ENCODE peak calls at places on chromosome 1, in nine cellular contexts. P is Right ventricle myocardium superior; K is HEK293T; J is AG08395; W is posterior cingulate gyrus; L is activated CD4-positive, alpha-beta T cell treated with anti-CD3 and anti-CD28 coated beads for 48 hours; M is EH; T is psoas muscle; H is astrocyte of the spinal cord. Q is an unnamed sample.

GRCh38 chr1:99784143-99784542 is 17.7 kb upstream of the FRRS1 start:
- DNase-seq in P (no peak), K (no peak), J (no peak), W (no peak), L (no peak), M (no peak), T (no peak), H (no peak), Q (no peak)

GRCh38 chr1:41661428-41662060 is 177.1 kb upstream of the EDN2 start:
- DNase-seq in P (peak; percentile 54), K (peak; percentile 28), J (no peak), W (no peak), L (peak; percentile 43), M (no peak), T (peak; percentile 31), H (no peak), Q (peak; percentile 81)

GRCh38 chr1:77234096-77234495 is 14.9 kb upstream of the PIGK start:
- DNase-seq in P (no peak), K (no peak), J (no peak), W (no peak), L (no peak), M (no peak), T (no peak), H (no peak), Q (no peak)

GRCh38 chr1:85200870-85201339 is at the start of gene SYDE2:
- DNase-seq in P (peak; percentile 82), K (peak; percentile 91), J (peak; percentile 80), W (peak; percentile 37), L (peak; percentile 75), M (peak; percentile 81), T (peak; percentile 78), H (peak; percentile 58), Q (peak; percentile 94)

GRCh38 chr1:180594723-180595122 is 36.0 kb downstream of the OVAAL start:
- DNase-seq in P (no peak), K (no peak), J (peak; percentile 18), W (no peak), L (no peak), M (no peak), T (no peak), H (no peak), Q (no peak)

GRCh38 chr1:16922885-16923431 is 1.2 kb downstream of the CROCC start:
- DNase-seq in P (no peak), K (no peak), J (no peak), W (peak; percentile 32), L (no peak), M (no peak), T (peak; percentile 10), H (no peak), Q (peak; percentile 73)

GRCh38 chr1:178399177-178399728 is 97.5 kb downstream of the CLEC20A start:
- DNase-seq in P (no peak), K (no peak), J (no peak), W (no peak), L (peak; percentile 2), M (no peak), T (no peak), H (no peak), Q (no peak)

GRCh38 chr1:12407050-12407961 is 177.5 kb downstream of the VPS13D start:
- DNase-seq in P (no peak), K (no peak), J (peak; percentile 72), W (no peak), L (no peak), M (peak; percentile 75), T (no peak), H (peak; percentile 72), Q (no peak)

GRCh38 chr1:3170566-3171453 is 101.8 kb downstream of the PRDM16 start:
- DNase-seq in P (peak; percentile 90), K (peak; percentile 43), J (peak; percentile 58), W (peak; percentile 76), L (no peak), M (no peak), T (peak; percentile 56), H (peak; percentile 48), Q (peak; percentile 92)

Q was measured in kidney.